ENCODE peak calls at places on chromosomes 13 and 19, in nine cellular contexts. R is AG10803, Q is nephron progenitor cell, X is spleen, Y is skeletal muscle cell, Z is AG04449, H is heart right ventricle, A is amniotic stem cell, M is activated gamma-delta T cell treated with Interleukin-2 at 50 U/mL for 16 hours. S is an unnamed sample.
A peak's percentile ranks its signal among the peaks of the same experiment; 100 is the strongest.

GRCh38 chr13:40550130-40550529 is 116.3 kb downstream of the FOXO1 start:
- DNase-seq in Z (no peak), Y (no peak), M (no peak), H (no peak), R (peak; percentile 14), X (no peak), A (no peak), Q (no peak), S (no peak)

GRCh38 chr19:11887618-11888531 is at the start of gene ZNF69:
- DNase-seq in Z (no peak), Q (peak; percentile 94), A (peak; percentile 50), M (peak; percentile 62), Y (no peak), H (peak; percentile 91), X (peak; percentile 88), R (peak; percentile 63), S (peak; percentile 90)

GRCh38 chr13:20411638-20412342 is 113.9 kb downstream of the CRYL1 start:
- DNase-seq in Z (no peak), R (no peak), H (no peak), X (no peak), A (no peak), M (peak; percentile 22), Q (no peak), Y (no peak), S (no peak)

GRCh38 chr13:44104969-44105368 is 225.3 kb downstream of the LACC1 start:
- DNase-seq in R (no peak), X (no peak), Z (no peak), H (no peak), Y (no peak), Q (no peak), A (no peak), M (no peak), S (no peak)

GRCh38 chr19:56294557-56294956 is 20.1 kb downstream of the ZSCAN5A start:
- DNase-seq in Q (no peak), Y (no peak), M (no peak), X (no peak), R (no peak), Z (no peak), A (no peak), H (no peak), S (no peak)

GRCh38 chr19:46748325-46749109 is 2.3 kb upstream of the STRN4 start:
- DNase-seq in Y (no peak), H (peak; percentile 64), Q (peak; percentile 81), M (peak; percentile 78), R (peak; percentile 61), A (peak; percentile 28), Z (no peak), X (peak; percentile 89), S (no peak)

GRCh38 chr13:52455677-52456041 is 381 bp downstream of the CKAP2 start:
- DNase-seq in Q (peak; percentile 95), X (peak; percentile 94), M (peak; percentile 64), R (peak; percentile 41), Z (no peak), H (peak; percentile 56), A (peak; percentile 28), Y (no peak), S (peak; percentile 79)

GRCh38 chr13:109100705-109101104 is 471.3 kb downstream of the MYO16 start:
- DNase-seq in X (no peak), Y (no peak), R (peak; percentile 8), A (no peak), M (no peak), H (no peak), Q (no peak), Z (no peak), S (no peak)

GRCh38 chr19:56071151-56071550 is 49.9 kb downstream of the ZNF787 start:
- DNase-seq in Y (no peak), Q (no peak), Z (no peak), H (no peak), A (no peak), M (no peak), X (peak; percentile 34), R (no peak), S (no peak)

GRCh38 chr13:99380921-99381645 is 73.9 kb upstream of the GPR183 start:
- DNase-seq in X (no peak), R (no peak), A (no peak), Z (no peak), Q (no peak), M (peak; percentile 56), H (no peak), Y (no peak), S (peak; percentile 31)

GRCh38 chr19:33419763-33420080 is 46.2 kb downstream of the CEBPG start:
- DNase-seq in A (no peak), Q (peak; percentile 70), H (no peak), X (no peak), Z (no peak), R (no peak), Y (no peak), M (no peak), S (no peak)

GRCh38 chr13:31067416-31068118 is 94.1 kb downstream of the HSPH1 start:
- DNase-seq in Y (peak; percentile 51), X (no peak), Z (peak; percentile 42), A (no peak), Q (no peak), M (no peak), H (no peak), R (peak; percentile 55), S (no peak)

GRCh38 chr13:91398413-91399188 is at the start of gene GPC5:
- DNase-seq in Q (peak; percentile 93), R (peak; percentile 33), X (peak; percentile 94), Z (no peak), Y (peak; percentile 14), H (peak; percentile 48), M (peak; percentile 79), A (no peak), S (peak; percentile 75)

GRCh38 chr19:16366433-16367268 is 42.0 kb downstream of the KLF2 start:
- DNase-seq in Q (no peak), R (no peak), M (peak; percentile 42), Z (no peak), H (no peak), X (peak; percentile 85), A (no peak), Y (no peak), S (no peak)

GRCh38 chr13:33904431-33904830 is 86.5 kb downstream of the RFC3 start:
- DNase-seq in R (no peak), A (no peak), M (no peak), H (no peak), X (no peak), Q (no peak), Z (no peak), Y (no peak), S (no peak)

GRCh38 chr19:32662186-32662585 is 12.8 kb downstream of the ANKRD27 start:
- DNase-seq in Y (no peak), Q (no peak), M (no peak), X (no peak), A (no peak), R (peak; percentile 40), H (no peak), Z (no peak), S (no peak)

GRCh38 chr19:3360494-3361383 is 5.6 kb upstream of the NFIC start:
- DNase-seq in Y (no peak), A (no peak), Q (peak; percentile 48), H (peak; percentile 81), R (no peak), X (peak; percentile 93), Z (no peak), M (peak; percentile 63), S (peak; percentile 86)

GRCh38 chr19:48578891-48579290 is 26.9 kb downstream of the SULT2B1 start:
- DNase-seq in Q (no peak), A (no peak), R (peak; percentile 29), H (no peak), X (no peak), Z (no peak), M (no peak), Y (no peak), S (no peak)